ENCODE peak calls at places on chromosomes 12 and 14, in seven cellular contexts. One of them, this sample, is unnamed.
A peak's percentile ranks its signal among the peaks of the same experiment; 100 is the strongest.

GRCh38 chr14:54342806-54343205 is 54.0 kb upstream of the CDKN3 start:
- DNase-seq in left ventricle myocardium superior: no peak
- DNase-seq in NCI-H2081: no peak
- DNase-seq in A549: no peak
- DNase-seq in NCI-H1694: no peak
- DNase-seq in stimulated activated CD4-positive, alpha-beta T cell treated with anti-CD3 and anti-CD28 coated beads, Interleukin-15, amount 100 ng/mL, for 1 hour: no peak
- DNase-seq in GDM1: no peak
- DNase-seq in this sample: no peak

GRCh38 chr14:35158951-35159653 is 36.8 kb downstream of the PRORP start:
- DNase-seq in A549: no peak
- DNase-seq in NCI-H2081: no peak
- DNase-seq in left ventricle myocardium superior: no peak
- DNase-seq in NCI-H1694: no peak
- DNase-seq in stimulated activated CD4-positive, alpha-beta T cell treated with anti-CD3 and anti-CD28 coated beads, Interleukin-15, amount 100 ng/mL, for 1 hour: no peak
- DNase-seq in GDM1: no peak
- DNase-seq in this sample: peak; percentile 44

GRCh38 chr12:44835641-44836379 is 40.3 kb downstream of the NELL2 start:
- DNase-seq in left ventricle myocardium superior: no peak
- DNase-seq in NCI-H1694: no peak
- DNase-seq in stimulated activated CD4-positive, alpha-beta T cell treated with anti-CD3 and anti-CD28 coated beads, Interleukin-15, amount 100 ng/mL, for 1 hour: no peak
- DNase-seq in NCI-H2081: peak; percentile 40
- DNase-seq in GDM1: no peak
- DNase-seq in A549: no peak
- DNase-seq in this sample: no peak

GRCh38 chr12:57131896-57132744 is 3.8 kb downstream of the LRP1 start:
- DNase-seq in NCI-H1694: no peak
- DNase-seq in A549: no peak
- DNase-seq in NCI-H2081: no peak
- DNase-seq in stimulated activated CD4-positive, alpha-beta T cell treated with anti-CD3 and anti-CD28 coated beads, Interleukin-15, amount 100 ng/mL, for 1 hour: no peak
- DNase-seq in left ventricle myocardium superior: no peak
- DNase-seq in GDM1: no peak
- DNase-seq in this sample: no peak

GRCh38 chr12:6370994-6371754 is 4.2 kb downstream of the SCNN1A start:
- DNase-seq in A549: peak; percentile 98
- DNase-seq in left ventricle myocardium superior: no peak
- DNase-seq in GDM1: no peak
- DNase-seq in stimulated activated CD4-positive, alpha-beta T cell treated with anti-CD3 and anti-CD28 coated beads, Interleukin-15, amount 100 ng/mL, for 1 hour: no peak
- DNase-seq in NCI-H1694: no peak
- DNase-seq in NCI-H2081: peak; percentile 93
- DNase-seq in this sample: peak; percentile 97

GRCh38 chr14:95774265-95775160 is 60.6 kb upstream of the TCL1A start:
- DNase-seq in GDM1: no peak
- DNase-seq in stimulated activated CD4-positive, alpha-beta T cell treated with anti-CD3 and anti-CD28 coated beads, Interleukin-15, amount 100 ng/mL, for 1 hour: peak; percentile 4
- DNase-seq in A549: peak; percentile 46
- DNase-seq in NCI-H2081: peak; percentile 62
- DNase-seq in NCI-H1694: peak; percentile 91
- DNase-seq in left ventricle myocardium superior: no peak
- DNase-seq in this sample: peak; percentile 41

GRCh38 chr14:59303216-59303615 is 114.7 kb downstream of the DAAM1 start:
- DNase-seq in NCI-H1694: no peak
- DNase-seq in stimulated activated CD4-positive, alpha-beta T cell treated with anti-CD3 and anti-CD28 coated beads, Interleukin-15, amount 100 ng/mL, for 1 hour: no peak
- DNase-seq in left ventricle myocardium superior: no peak
- DNase-seq in A549: no peak
- DNase-seq in NCI-H2081: no peak
- DNase-seq in GDM1: no peak
- DNase-seq in this sample: no peak

GRCh38 chr14:56120091-56120632 is 2.0 kb downstream of the PELI2 start:
- DNase-seq in left ventricle myocardium superior: no peak
- DNase-seq in NCI-H1694: no peak
- DNase-seq in GDM1: no peak
- DNase-seq in stimulated activated CD4-positive, alpha-beta T cell treated with anti-CD3 and anti-CD28 coated beads, Interleukin-15, amount 100 ng/mL, for 1 hour: no peak
- DNase-seq in NCI-H2081: no peak
- DNase-seq in A549: no peak
- DNase-seq in this sample: no peak

GRCh38 chr12:46198913-46199312 is 69.9 kb downstream of the SLC38A1 start:
- DNase-seq in A549: no peak
- DNase-seq in stimulated activated CD4-positive, alpha-beta T cell treated with anti-CD3 and anti-CD28 coated beads, Interleukin-15, amount 100 ng/mL, for 1 hour: no peak
- DNase-seq in GDM1: no peak
- DNase-seq in NCI-H1694: no peak
- DNase-seq in NCI-H2081: no peak
- DNase-seq in left ventricle myocardium superior: no peak
- DNase-seq in this sample: no peak

GRCh38 chr14:22465201-22465835 is 123.7 kb downstream of the DAD1 start:
- DNase-seq in GDM1: no peak
- DNase-seq in NCI-H2081: no peak
- DNase-seq in A549: no peak
- DNase-seq in left ventricle myocardium superior: no peak
- DNase-seq in stimulated activated CD4-positive, alpha-beta T cell treated with anti-CD3 and anti-CD28 coated beads, Interleukin-15, amount 100 ng/mL, for 1 hour: no peak
- DNase-seq in NCI-H1694: no peak
- DNase-seq in this sample: no peak

GRCh38 chr12:32545413-32545970 is 133.6 kb upstream of the DNM1L start:
- DNase-seq in NCI-H1694: no peak
- DNase-seq in NCI-H2081: no peak
- DNase-seq in GDM1: no peak
- DNase-seq in A549: no peak
- DNase-seq in left ventricle myocardium superior: no peak
- DNase-seq in stimulated activated CD4-positive, alpha-beta T cell treated with anti-CD3 and anti-CD28 coated beads, Interleukin-15, amount 100 ng/mL, for 1 hour: no peak
- DNase-seq in this sample: no peak

GRCh38 chr12:131603106-131604033 is 107.5 kb upstream of the SFSWAP start:
- DNase-seq in GDM1: no peak
- DNase-seq in stimulated activated CD4-positive, alpha-beta T cell treated with anti-CD3 and anti-CD28 coated beads, Interleukin-15, amount 100 ng/mL, for 1 hour: no peak
- DNase-seq in left ventricle myocardium superior: no peak
- DNase-seq in A549: no peak
- DNase-seq in NCI-H2081: no peak
- DNase-seq in NCI-H1694: no peak
- DNase-seq in this sample: no peak

GRCh38 chr12:41514907-41515306 is 326.8 kb downstream of the PDZRN4 start:
- DNase-seq in NCI-H2081: no peak
- DNase-seq in GDM1: no peak
- DNase-seq in NCI-H1694: no peak
- DNase-seq in stimulated activated CD4-positive, alpha-beta T cell treated with anti-CD3 and anti-CD28 coated beads, Interleukin-15, amount 100 ng/mL, for 1 hour: no peak
- DNase-seq in left ventricle myocardium superior: no peak
- DNase-seq in A549: no peak
- DNase-seq in this sample: no peak

GRCh38 chr12:117685115-117685926 is 283.5 kb downstream of the KSR2 start:
- DNase-seq in NCI-H2081: peak; percentile 9
- DNase-seq in A549: peak; percentile 95
- DNase-seq in GDM1: no peak
- DNase-seq in stimulated activated CD4-positive, alpha-beta T cell treated with anti-CD3 and anti-CD28 coated beads, Interleukin-15, amount 100 ng/mL, for 1 hour: no peak
- DNase-seq in left ventricle myocardium superior: peak; percentile 26
- DNase-seq in NCI-H1694: no peak
- DNase-seq in this sample: peak; percentile 42

GRCh38 chr14:77763316-77763715 is 2.4 kb upstream of the SNW1 start:
- DNase-seq in stimulated activated CD4-positive, alpha-beta T cell treated with anti-CD3 and anti-CD28 coated beads, Interleukin-15, amount 100 ng/mL, for 1 hour: no peak
- DNase-seq in left ventricle myocardium superior: no peak
- DNase-seq in GDM1: no peak
- DNase-seq in NCI-H2081: no peak
- DNase-seq in A549: no peak
- DNase-seq in NCI-H1694: no peak
- DNase-seq in this sample: no peak

GRCh38 chr14:31405599-31406251 is 14.6 kb downstream of the HEATR5A start:
- DNase-seq in stimulated activated CD4-positive, alpha-beta T cell treated with anti-CD3 and anti-CD28 coated beads, Interleukin-15, amount 100 ng/mL, for 1 hour: no peak
- DNase-seq in A549: no peak
- DNase-seq in NCI-H1694: no peak
- DNase-seq in NCI-H2081: no peak
- DNase-seq in left ventricle myocardium superior: no peak
- DNase-seq in GDM1: no peak
- DNase-seq in this sample: no peak

GRCh38 chr12:104648746-104649145 is 192.0 kb downstream of the CHST11 start:
- DNase-seq in GDM1: no peak
- DNase-seq in NCI-H1694: no peak
- DNase-seq in NCI-H2081: no peak
- DNase-seq in A549: no peak
- DNase-seq in left ventricle myocardium superior: no peak
- DNase-seq in stimulated activated CD4-positive, alpha-beta T cell treated with anti-CD3 and anti-CD28 coated beads, Interleukin-15, amount 100 ng/mL, for 1 hour: no peak
- DNase-seq in this sample: no peak

GRCh38 chr12:17381211-17381610 is 708.8 kb downstream of the RERGL start:
- DNase-seq in left ventricle myocardium superior: no peak
- DNase-seq in NCI-H1694: no peak
- DNase-seq in A549: peak; percentile 4
- DNase-seq in GDM1: no peak
- DNase-seq in NCI-H2081: no peak
- DNase-seq in stimulated activated CD4-positive, alpha-beta T cell treated with anti-CD3 and anti-CD28 coated beads, Interleukin-15, amount 100 ng/mL, for 1 hour: no peak
- DNase-seq in this sample: no peak

GRCh38 chr12:6927379-6927991 is at the start of gene ATN1:
- DNase-seq in stimulated activated CD4-positive, alpha-beta T cell treated with anti-CD3 and anti-CD28 coated beads, Interleukin-15, amount 100 ng/mL, for 1 hour: peak; percentile 40
- DNase-seq in NCI-H2081: peak; percentile 70
- DNase-seq in left ventricle myocardium superior: peak; percentile 87
- DNase-seq in A549: peak; percentile 59
- DNase-seq in NCI-H1694: peak; percentile 59
- DNase-seq in GDM1: peak; percentile 61
- DNase-seq in this sample: no peak

GRCh38 chr14:101017209-101017608 is 113.7 kb upstream of the RTL1 start:
- DNase-seq in left ventricle myocardium superior: no peak
- DNase-seq in A549: no peak
- DNase-seq in NCI-H1694: no peak
- DNase-seq in stimulated activated CD4-positive, alpha-beta T cell treated with anti-CD3 and anti-CD28 coated beads, Interleukin-15, amount 100 ng/mL, for 1 hour: no peak
- DNase-seq in NCI-H2081: no peak
- DNase-seq in GDM1: no peak
- DNase-seq in this sample: no peak

GRCh38 chr12:64877363-64878004 is 53.0 kb downstream of the TBC1D30 start:
- DNase-seq in A549: no peak
- DNase-seq in NCI-H1694: no peak
- DNase-seq in GDM1: no peak
- DNase-seq in left ventricle myocardium superior: no peak
- DNase-seq in stimulated activated CD4-positive, alpha-beta T cell treated with anti-CD3 and anti-CD28 coated beads, Interleukin-15, amount 100 ng/mL, for 1 hour: no peak
- DNase-seq in NCI-H2081: no peak
- DNase-seq in this sample: no peak

This sample was measured in HepG2.